ENCODE peak calls at places on chromosome 15, in nine cellular contexts. One of them, this sample, is unnamed.

GRCh38 chr15:31353931-31354330 is 27.3 kb downstream of the KLF13 start:
- DNase-seq in GM23338: no peak
- DNase-seq in fibroblast of the conjunctiva: no peak
- DNase-seq in NCI-H1417: peak
- DNase-seq in pancreas: peak
- DNase-seq in HTR-8/SVneo: no peak
- DNase-seq in GM19239: no peak
- DNase-seq in T-helper 1 cell: no peak
- DNase-seq in cardiac fibroblast: no peak
- DNase-seq in this sample: no peak

GRCh38 chr15:40357246-40357645 is 773 bp upstream of the DISP2 start:
- DNase-seq in fibroblast of the conjunctiva: no peak
- DNase-seq in GM23338: no peak
- DNase-seq in HTR-8/SVneo: no peak
- DNase-seq in pancreas: no peak
- DNase-seq in NCI-H1417: peak
- DNase-seq in cardiac fibroblast: no peak
- DNase-seq in T-helper 1 cell: no peak
- DNase-seq in GM19239: no peak
- DNase-seq in this sample: no peak

GRCh38 chr15:48020166-48020565 is 100.6 kb upstream of the SLC24A5 start:
- DNase-seq in pancreas: no peak
- DNase-seq in fibroblast of the conjunctiva: no peak
- DNase-seq in NCI-H1417: no peak
- DNase-seq in cardiac fibroblast: no peak
- DNase-seq in GM19239: no peak
- DNase-seq in GM23338: no peak
- DNase-seq in HTR-8/SVneo: no peak
- DNase-seq in T-helper 1 cell: no peak
- DNase-seq in this sample: no peak

GRCh38 chr15:73927003-73927475 is 777 bp downstream of the LOXL1 start:
- DNase-seq in cardiac fibroblast: no peak
- DNase-seq in T-helper 1 cell: peak
- DNase-seq in GM23338: peak
- DNase-seq in fibroblast of the conjunctiva: no peak
- DNase-seq in HTR-8/SVneo: no peak
- DNase-seq in GM19239: no peak
- DNase-seq in pancreas: peak
- DNase-seq in NCI-H1417: peak
- DNase-seq in this sample: no peak

GRCh38 chr15:28019594-28020320 is 79.4 kb downstream of the OCA2 start:
- DNase-seq in pancreas: no peak
- DNase-seq in NCI-H1417: no peak
- DNase-seq in fibroblast of the conjunctiva: no peak
- DNase-seq in GM19239: no peak
- DNase-seq in cardiac fibroblast: no peak
- DNase-seq in T-helper 1 cell: no peak
- DNase-seq in HTR-8/SVneo: no peak
- DNase-seq in GM23338: peak
- DNase-seq in this sample: no peak

GRCh38 chr15:78671626-78672211 is 30.7 kb upstream of the CHRNB4 start:
- DNase-seq in GM19239: no peak
- DNase-seq in T-helper 1 cell: no peak
- DNase-seq in fibroblast of the conjunctiva: no peak
- DNase-seq in pancreas: no peak
- DNase-seq in NCI-H1417: peak
- DNase-seq in HTR-8/SVneo: no peak
- DNase-seq in cardiac fibroblast: no peak
- DNase-seq in GM23338: peak
- DNase-seq in this sample: no peak

GRCh38 chr15:58566029-58566428 is 134.2 kb downstream of the LIPC start:
- DNase-seq in cardiac fibroblast: no peak
- DNase-seq in GM19239: no peak
- DNase-seq in NCI-H1417: no peak
- DNase-seq in GM23338: no peak
- DNase-seq in T-helper 1 cell: no peak
- DNase-seq in HTR-8/SVneo: no peak
- DNase-seq in pancreas: no peak
- DNase-seq in fibroblast of the conjunctiva: no peak
- DNase-seq in this sample: no peak

GRCh38 chr15:63504979-63505841 is 817 bp downstream of the USP3 start:
- DNase-seq in pancreas: peak
- DNase-seq in cardiac fibroblast: peak
- DNase-seq in GM23338: peak
- DNase-seq in GM19239: no peak
- DNase-seq in T-helper 1 cell: peak
- DNase-seq in HTR-8/SVneo: no peak
- DNase-seq in fibroblast of the conjunctiva: no peak
- DNase-seq in NCI-H1417: peak
- DNase-seq in this sample: no peak

GRCh38 chr15:34119291-34119690 is 17.4 kb downstream of the PGBD4 start:
- DNase-seq in cardiac fibroblast: no peak
- DNase-seq in pancreas: no peak
- DNase-seq in HTR-8/SVneo: peak
- DNase-seq in GM19239: no peak
- DNase-seq in NCI-H1417: no peak
- DNase-seq in GM23338: no peak
- DNase-seq in fibroblast of the conjunctiva: no peak
- DNase-seq in T-helper 1 cell: no peak
- DNase-seq in this sample: no peak

GRCh38 chr15:95639208-95639607 is 691.3 kb upstream of the NR2F2 start:
- DNase-seq in GM23338: no peak
- DNase-seq in fibroblast of the conjunctiva: no peak
- DNase-seq in cardiac fibroblast: no peak
- DNase-seq in NCI-H1417: no peak
- DNase-seq in T-helper 1 cell: no peak
- DNase-seq in pancreas: no peak
- DNase-seq in GM19239: no peak
- DNase-seq in HTR-8/SVneo: no peak
- DNase-seq in this sample: no peak

GRCh38 chr15:89322822-89323221 is 11.8 kb downstream of the POLG start:
- DNase-seq in GM19239: no peak
- DNase-seq in cardiac fibroblast: no peak
- DNase-seq in GM23338: no peak
- DNase-seq in HTR-8/SVneo: no peak
- DNase-seq in T-helper 1 cell: no peak
- DNase-seq in pancreas: no peak
- DNase-seq in NCI-H1417: no peak
- DNase-seq in fibroblast of the conjunctiva: no peak
- DNase-seq in this sample: no peak

GRCh38 chr15:74252291-74253080 is 16.4 kb downstream of the CCDC33 start:
- DNase-seq in cardiac fibroblast: peak
- DNase-seq in pancreas: no peak
- DNase-seq in NCI-H1417: no peak
- DNase-seq in HTR-8/SVneo: no peak
- DNase-seq in GM23338: no peak
- DNase-seq in fibroblast of the conjunctiva: no peak
- DNase-seq in T-helper 1 cell: no peak
- DNase-seq in GM19239: no peak
- DNase-seq in this sample: no peak

GRCh38 chr15:40958723-40959122 is 5.5 kb downstream of the CHAC1 start:
- DNase-seq in GM19239: no peak
- DNase-seq in NCI-H1417: no peak
- DNase-seq in cardiac fibroblast: no peak
- DNase-seq in pancreas: peak
- DNase-seq in fibroblast of the conjunctiva: no peak
- DNase-seq in GM23338: no peak
- DNase-seq in T-helper 1 cell: no peak
- DNase-seq in HTR-8/SVneo: no peak
- DNase-seq in this sample: no peak

GRCh38 chr15:62190257-62190656 is 25.2 kb upstream of the C2CD4B start:
- DNase-seq in GM23338: peak
- DNase-seq in GM19239: no peak
- DNase-seq in T-helper 1 cell: no peak
- DNase-seq in pancreas: no peak
- DNase-seq in fibroblast of the conjunctiva: no peak
- DNase-seq in HTR-8/SVneo: no peak
- DNase-seq in cardiac fibroblast: no peak
- DNase-seq in NCI-H1417: no peak
- DNase-seq in this sample: no peak

GRCh38 chr15:95492388-95493070 is 838.0 kb upstream of the NR2F2 start:
- DNase-seq in GM23338: no peak
- DNase-seq in NCI-H1417: no peak
- DNase-seq in T-helper 1 cell: no peak
- DNase-seq in HTR-8/SVneo: no peak
- DNase-seq in pancreas: no peak
- DNase-seq in fibroblast of the conjunctiva: no peak
- DNase-seq in GM19239: no peak
- DNase-seq in cardiac fibroblast: no peak
- DNase-seq in this sample: no peak

GRCh38 chr15:40372966-40373365 is 9.6 kb upstream of the KNSTRN start:
- DNase-seq in HTR-8/SVneo: no peak
- DNase-seq in pancreas: no peak
- DNase-seq in GM23338: peak
- DNase-seq in T-helper 1 cell: no peak
- DNase-seq in fibroblast of the conjunctiva: no peak
- DNase-seq in NCI-H1417: no peak
- DNase-seq in GM19239: no peak
- DNase-seq in cardiac fibroblast: peak
- DNase-seq in this sample: no peak

GRCh38 chr15:69893086-69893485 is 204.6 kb downstream of the TLE3 start:
- DNase-seq in T-helper 1 cell: no peak
- DNase-seq in cardiac fibroblast: no peak
- DNase-seq in fibroblast of the conjunctiva: no peak
- DNase-seq in GM19239: no peak
- DNase-seq in pancreas: no peak
- DNase-seq in GM23338: no peak
- DNase-seq in NCI-H1417: no peak
- DNase-seq in HTR-8/SVneo: no peak
- DNase-seq in this sample: no peak

GRCh38 chr15:66872394-66872793 is 170.4 kb downstream of the SMAD6 start:
- DNase-seq in pancreas: no peak
- DNase-seq in HTR-8/SVneo: no peak
- DNase-seq in GM19239: no peak
- DNase-seq in T-helper 1 cell: no peak
- DNase-seq in NCI-H1417: no peak
- DNase-seq in GM23338: no peak
- DNase-seq in fibroblast of the conjunctiva: no peak
- DNase-seq in cardiac fibroblast: no peak
- DNase-seq in this sample: no peak

GRCh38 chr15:78358114-78358513 is 18.0 kb downstream of the CRABP1 start:
- DNase-seq in fibroblast of the conjunctiva: no peak
- DNase-seq in GM23338: peak
- DNase-seq in NCI-H1417: no peak
- DNase-seq in cardiac fibroblast: peak
- DNase-seq in HTR-8/SVneo: no peak
- DNase-seq in GM19239: no peak
- DNase-seq in pancreas: no peak
- DNase-seq in T-helper 1 cell: no peak
- DNase-seq in this sample: no peak

GRCh38 chr15:25501828-25502446 is 63.1 kb upstream of the UBE3A start:
- DNase-seq in fibroblast of the conjunctiva: no peak
- DNase-seq in T-helper 1 cell: no peak
- DNase-seq in NCI-H1417: peak
- DNase-seq in cardiac fibroblast: peak
- DNase-seq in HTR-8/SVneo: no peak
- DNase-seq in GM19239: no peak
- DNase-seq in pancreas: no peak
- DNase-seq in GM23338: peak
- DNase-seq in this sample: no peak

GRCh38 chr15:53404930-53405493 is 354.5 kb downstream of the WDR72 start:
- DNase-seq in GM23338: no peak
- DNase-seq in T-helper 1 cell: no peak
- DNase-seq in HTR-8/SVneo: no peak
- DNase-seq in fibroblast of the conjunctiva: no peak
- DNase-seq in pancreas: no peak
- DNase-seq in GM19239: no peak
- DNase-seq in NCI-H1417: peak
- DNase-seq in cardiac fibroblast: no peak
- DNase-seq in this sample: no peak

GRCh38 chr15:36428102-36428845 is 151.2 kb upstream of the CDIN1 start:
- DNase-seq in GM23338: no peak
- DNase-seq in pancreas: no peak
- DNase-seq in NCI-H1417: no peak
- DNase-seq in HTR-8/SVneo: peak
- DNase-seq in cardiac fibroblast: peak
- DNase-seq in T-helper 1 cell: no peak
- DNase-seq in fibroblast of the conjunctiva: peak
- DNase-seq in GM19239: no peak
- DNase-seq in this sample: peak

GRCh38 chr15:78208887-78209645 is 25.3 kb downstream of the ACSBG1 start:
- DNase-seq in HTR-8/SVneo: no peak
- DNase-seq in GM23338: no peak
- DNase-seq in fibroblast of the conjunctiva: no peak
- DNase-seq in pancreas: no peak
- DNase-seq in cardiac fibroblast: no peak
- DNase-seq in GM19239: no peak
- DNase-seq in NCI-H1417: peak
- DNase-seq in T-helper 1 cell: no peak
- DNase-seq in this sample: no peak

GRCh38 chr15:89630974-89631901 is 24.0 kb downstream of the KIF7 start:
- DNase-seq in HTR-8/SVneo: no peak
- DNase-seq in GM19239: no peak
- DNase-seq in GM23338: peak
- DNase-seq in cardiac fibroblast: no peak
- DNase-seq in fibroblast of the conjunctiva: no peak
- DNase-seq in pancreas: no peak
- DNase-seq in NCI-H1417: no peak
- DNase-seq in T-helper 1 cell: no peak
- DNase-seq in this sample: no peak

GRCh38 chr15:99125061-99125990 is 20.4 kb downstream of the SYNM start:
- DNase-seq in GM23338: no peak
- DNase-seq in GM19239: no peak
- DNase-seq in T-helper 1 cell: no peak
- DNase-seq in NCI-H1417: no peak
- DNase-seq in fibroblast of the conjunctiva: no peak
- DNase-seq in cardiac fibroblast: no peak
- DNase-seq in HTR-8/SVneo: no peak
- DNase-seq in pancreas: no peak
- DNase-seq in this sample: no peak

GRCh38 chr15:70259030-70259424 is 161.3 kb upstream of the TLE3 start:
- DNase-seq in T-helper 1 cell: peak
- DNase-seq in GM23338: no peak
- DNase-seq in pancreas: peak
- DNase-seq in GM19239: peak
- DNase-seq in NCI-H1417: no peak
- DNase-seq in HTR-8/SVneo: no peak
- DNase-seq in fibroblast of the conjunctiva: peak
- DNase-seq in cardiac fibroblast: peak
- DNase-seq in this sample: no peak

GRCh38 chr15:40080847-40081246 is 27.8 kb downstream of the BMF start:
- DNase-seq in pancreas: no peak
- DNase-seq in GM23338: no peak
- DNase-seq in GM19239: no peak
- DNase-seq in T-helper 1 cell: no peak
- DNase-seq in fibroblast of the conjunctiva: no peak
- DNase-seq in NCI-H1417: no peak
- DNase-seq in HTR-8/SVneo: no peak
- DNase-seq in cardiac fibroblast: no peak
- DNase-seq in this sample: no peak

GRCh38 chr15:45091161-45091560 is 22.8 kb downstream of the DUOX2 start:
- DNase-seq in fibroblast of the conjunctiva: no peak
- DNase-seq in GM23338: no peak
- DNase-seq in NCI-H1417: no peak
- DNase-seq in T-helper 1 cell: no peak
- DNase-seq in HTR-8/SVneo: no peak
- DNase-seq in cardiac fibroblast: peak
- DNase-seq in GM19239: no peak
- DNase-seq in pancreas: no peak
- DNase-seq in this sample: no peak

GRCh38 chr15:49423021-49423420 is at the start of gene FGF7:
- DNase-seq in T-helper 1 cell: no peak
- DNase-seq in cardiac fibroblast: peak
- DNase-seq in pancreas: no peak
- DNase-seq in NCI-H1417: no peak
- DNase-seq in HTR-8/SVneo: no peak
- DNase-seq in GM23338: peak
- DNase-seq in GM19239: no peak
- DNase-seq in fibroblast of the conjunctiva: peak
- DNase-seq in this sample: no peak

GRCh38 chr15:68817304-68818087 is 3.2 kb downstream of the ANP32A start:
- DNase-seq in GM23338: peak
- DNase-seq in HTR-8/SVneo: no peak
- DNase-seq in NCI-H1417: peak
- DNase-seq in T-helper 1 cell: peak
- DNase-seq in GM19239: no peak
- DNase-seq in fibroblast of the conjunctiva: no peak
- DNase-seq in cardiac fibroblast: peak
- DNase-seq in pancreas: peak
- DNase-seq in this sample: no peak

GRCh38 chr15:80498652-80499051 is 94.5 kb downstream of the ARNT2 start:
- DNase-seq in HTR-8/SVneo: no peak
- DNase-seq in fibroblast of the conjunctiva: no peak
- DNase-seq in NCI-H1417: no peak
- DNase-seq in cardiac fibroblast: no peak
- DNase-seq in GM19239: no peak
- DNase-seq in pancreas: no peak
- DNase-seq in T-helper 1 cell: no peak
- DNase-seq in GM23338: no peak
- DNase-seq in this sample: no peak

This sample was measured in GOT3.